ENCODE peak calls at places on chromosomes 1 and 21, in eight cellular contexts. Q is heart left ventricle; L is suprapubic skin; P is esophagus squamous epithelium; K is heart right ventricle; I is body of pancreas; T is tibial nerve; Z is CD8-positive, alpha-beta memory T cell. B is an unnamed sample. For H3K27me3, the result is how much of the 10 kb centered on the place peaks cover.

GRCh38 chr1:64242895-64243756 is 39.7 kb downstream of the UBE2U start:
- DNase-seq in Q (no peak), L (no peak), P (no peak), K (no peak), I (no peak), T (no peak), Z (no peak), B (no peak)

GRCh38 chr1:35443768-35444518 is 113.3 kb downstream of the KIAA0319L start:
- DNase-seq in Q (no peak), L (no peak), P (no peak), K (no peak), I (no peak), T (no peak), Z (no peak), B (no peak)

GRCh38 chr1:221989741-221990140 is 247.9 kb upstream of the DUSP10 start:
- DNase-seq in Q (no peak), L (no peak), P (no peak), K (no peak), I (no peak), T (no peak), Z (no peak), B (no peak)

GRCh38 chr1:47161298-47162040 is 24.2 kb downstream of the CYP4A22 start:
- DNase-seq in Q (no peak), L (no peak), P (no peak), K (no peak), I (no peak), T (no peak), Z (no peak), B (no peak)

GRCh38 chr1:3193811-3194210 is 124.8 kb downstream of the PRDM16 start:
- DNase-seq in Q (no peak), L (no peak), P (no peak), K (no peak), I (no peak), T (no peak), Z (no peak), B (no peak)

GRCh38 chr21:44455524-44456206 is 355 bp downstream of the LRRC3 start:
- DNase-seq in Q (peak), L (no peak), P (no peak), K (peak), I (peak), T (no peak), Z (peak), B (no peak)

GRCh38 chr1:45654540-45655280 is 30.9 kb upstream of the CCDC17 start:
- DNase-seq in Q (no peak), L (no peak), P (no peak), K (no peak), I (no peak), T (no peak), Z (no peak), B (no peak)

GRCh38 chr1:15272009-15272781 is 25.2 kb downstream of the FHAD1 start:
- DNase-seq in Q (no peak), L (peak), P (no peak), K (no peak), I (peak), T (no peak), Z (no peak), B (no peak)

GRCh38 chr1:200646515-200646914 is 23.2 kb downstream of the DDX59 start:
- DNase-seq in Q (no peak), L (no peak), P (no peak), K (no peak), I (no peak), T (no peak), Z (no peak), B (no peak)

GRCh38 chr1:160997323-160998038 is 23.5 kb downstream of the F11R start:
- DNase-seq in Q (peak), L (no peak), P (no peak), K (peak), I (peak), T (no peak), Z (peak), B (no peak)

GRCh38 chr1:227788279-227789041 is 27.0 kb upstream of the PRSS38 start:
- DNase-seq in Q (peak), L (peak), P (no peak), K (no peak), I (peak), T (peak), Z (peak), B (peak)

GRCh38 chr1:84855168-84855567 is 37.8 kb downstream of the LPAR3 start:
- DNase-seq in Q (no peak), L (no peak), P (no peak), K (no peak), I (no peak), T (no peak), Z (no peak), B (no peak)

GRCh38 chr1:101140041-101140718 is 96.6 kb upstream of the S1PR1 start:
- DNase-seq in Q (no peak), L (no peak), P (no peak), K (no peak), I (no peak), T (no peak), Z (no peak), B (no peak)

GRCh38 chr1:154213274-154213673 is 7.1 kb upstream of the CFAP141 start:
- DNase-seq in Q (no peak), L (no peak), P (no peak), K (no peak), I (no peak), T (no peak), Z (no peak), B (no peak)

GRCh38 chr1:165595561-165595960 is 35.5 kb upstream of the MGST3 start:
- DNase-seq in Q (no peak), L (no peak), P (no peak), K (no peak), I (no peak), T (no peak), Z (no peak), B (no peak)

GRCh38 chr21:16116798-16117197 is 387.0 kb downstream of the USP25 start:
- DNase-seq in Q (no peak), L (no peak), P (no peak), K (no peak), I (no peak), T (no peak), Z (no peak), B (no peak)

GRCh38 chr1:24970399-24970753 is 40.3 kb upstream of the RUNX3 start:
- DNase-seq in Q (peak), L (no peak), P (no peak), K (no peak), I (no peak), T (no peak), Z (no peak), B (no peak)

GRCh38 chr1:6258675-6259074 is 2.2 kb downstream of the GPR153 start:
- DNase-seq in Q (no peak), L (no peak), P (no peak), K (no peak), I (no peak), T (no peak), Z (no peak), B (no peak)

GRCh38 chr1:208045410-208046252 is 134.7 kb upstream of the CD34 start:
- DNase-seq in Q (no peak), L (no peak), P (no peak), K (no peak), I (peak), T (no peak), Z (no peak), B (no peak)

GRCh38 chr1:19797827-19798226 is 1.9 kb downstream of the TMCO4 start:
- DNase-seq in Q (no peak), L (no peak), P (no peak), K (no peak), I (no peak), T (no peak), Z (no peak), B (no peak)

GRCh38 chr1:159012495-159012894 is 2.8 kb downstream of the IFI16 start:
- DNase-seq in Q (no peak), L (no peak), P (no peak), K (no peak), I (no peak), T (no peak), Z (peak), B (no peak)

GRCh38 chr1:168987330-168987729 is 119.2 kb upstream of the ATP1B1 start:
- DNase-seq in Q (no peak), L (no peak), P (no peak), K (no peak), I (no peak), T (no peak), Z (no peak), B (no peak)

GRCh38 chr1:241702436-241702835 is 50.4 kb downstream of the WDR64 start:
- DNase-seq in Q (no peak), L (no peak), P (no peak), K (no peak), I (no peak), T (no peak), Z (no peak), B (no peak)

GRCh38 chr1:20278692-20279130 is 12.0 kb upstream of the VWA5B1 start:
- DNase-seq in Q (no peak), L (no peak), P (no peak), K (no peak), I (no peak), T (no peak), Z (no peak), B (no peak)

GRCh38 chr1:85111709-85112108 is 63.4 kb upstream of the MCOLN3 start:
- DNase-seq in Q (no peak), L (no peak), P (no peak), K (no peak), I (no peak), T (no peak), Z (no peak), B (no peak)

GRCh38 chr1:23862640-23863039 is 5.5 kb downstream of the FUCA1 start:
- DNase-seq in Q (no peak), L (no peak), P (no peak), K (no peak), I (no peak), T (no peak), Z (no peak), B (no peak)

GRCh38 chr1:59705849-59706599 is 108.7 kb upstream of the HOOK1 start:
- DNase-seq in Q (no peak), L (no peak), P (no peak), K (no peak), I (no peak), T (no peak), Z (no peak), B (no peak)

GRCh38 chr1:15765495-15766194 is 7.0 kb downstream of the FBLIM1 start:
- DNase-seq in Q (no peak), L (no peak), P (no peak), K (no peak), I (peak), T (no peak), Z (no peak), B (no peak)

GRCh38 chr1:246058478-246058877 is 448.6 kb downstream of the SMYD3 start:
- DNase-seq in Q (no peak), L (no peak), P (no peak), K (no peak), I (no peak), T (no peak), Z (no peak), B (no peak)

GRCh38 chr21:42406201-42406601 is 2.5 kb downstream of the UBASH3A start:
- DNase-seq in Q (no peak), L (no peak), P (no peak), K (no peak), I (no peak), T (no peak), Z (peak), B (no peak)

GRCh38 chr1:177854951-177855350 is 114.9 kb downstream of the SEC16B start:
- DNase-seq in Q (no peak), L (no peak), P (no peak), K (no peak), I (no peak), T (no peak), Z (no peak), B (no peak)

GRCh38 chr1:96522927-96523326 is 198.7 kb upstream of the PTBP2 start:
- DNase-seq in Q (no peak), L (no peak), P (no peak), K (no peak), I (no peak), T (no peak), Z (no peak), B (no peak)

DNA sequence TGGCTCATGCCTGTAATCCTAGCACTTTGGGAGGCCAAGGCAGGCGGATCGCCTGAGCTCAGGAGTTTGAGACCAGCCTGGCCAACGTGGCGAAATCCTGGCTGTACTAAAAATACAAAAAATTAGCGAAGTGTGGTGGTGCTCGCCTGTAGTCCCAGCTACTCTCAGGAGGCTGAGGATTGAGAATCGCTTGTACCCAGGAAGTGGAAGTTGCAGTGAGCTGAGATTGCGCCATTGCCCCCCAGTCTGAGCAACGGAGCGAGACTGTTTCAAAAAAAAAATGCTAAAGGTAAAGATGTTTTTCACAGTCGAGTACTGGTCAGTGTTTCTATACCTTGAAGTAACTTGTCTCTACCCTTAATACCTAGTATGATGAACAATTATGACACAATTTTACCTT is 11.1 kb downstream of the GLRX2 start:
- DNase-seq in Q (no peak), L (no peak), P (no peak), K (no peak), I (no peak), T (no peak), Z (no peak), B (no peak)
- H3K27me3 ChIP-seq in Q (under half), L (under half), P (under half), K (under half), I (under half), T (under half), Z (under half), B (under half)

GRCh38 chr1:108646661-108647269 is 14.1 kb downstream of the HENMT1 start:
- DNase-seq in Q (peak), L (peak), P (peak), K (peak), I (peak), T (peak), Z (peak), B (no peak)
- H3K27ac ChIP-seq in Q (peak), L (peak), P (peak), K (no peak), I (peak), T (no peak), Z (peak), B (peak)

DNA sequence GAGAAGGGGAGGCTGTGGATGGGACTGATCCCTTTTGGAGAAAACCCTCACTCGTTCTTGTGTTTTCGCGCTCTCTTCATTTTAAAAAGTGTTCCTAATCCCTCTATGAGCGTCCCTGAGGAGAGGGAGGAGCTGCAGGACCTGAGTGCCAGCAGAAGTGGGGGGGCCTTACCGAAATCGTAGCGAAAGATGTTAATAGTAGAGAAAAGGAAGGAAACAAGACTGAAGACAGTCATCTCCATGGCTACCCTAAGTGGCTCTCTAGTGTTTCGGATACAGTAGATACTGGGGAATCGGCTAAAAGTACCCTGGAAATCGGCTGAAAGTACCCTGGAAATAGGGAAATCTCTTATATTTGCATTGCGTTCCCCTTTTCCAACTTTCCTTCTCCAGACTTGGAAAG is 338 bp upstream of the DSTYK start:
- DNase-seq in Q (no peak), L (no peak), P (no peak), K (no peak), I (no peak), T (no peak), Z (no peak), B (no peak)
- H3K4me3 ChIP-seq in Q (peak), L (peak), P (peak), K (peak), I (no peak), T (peak), Z (peak), B (peak)

DNA sequence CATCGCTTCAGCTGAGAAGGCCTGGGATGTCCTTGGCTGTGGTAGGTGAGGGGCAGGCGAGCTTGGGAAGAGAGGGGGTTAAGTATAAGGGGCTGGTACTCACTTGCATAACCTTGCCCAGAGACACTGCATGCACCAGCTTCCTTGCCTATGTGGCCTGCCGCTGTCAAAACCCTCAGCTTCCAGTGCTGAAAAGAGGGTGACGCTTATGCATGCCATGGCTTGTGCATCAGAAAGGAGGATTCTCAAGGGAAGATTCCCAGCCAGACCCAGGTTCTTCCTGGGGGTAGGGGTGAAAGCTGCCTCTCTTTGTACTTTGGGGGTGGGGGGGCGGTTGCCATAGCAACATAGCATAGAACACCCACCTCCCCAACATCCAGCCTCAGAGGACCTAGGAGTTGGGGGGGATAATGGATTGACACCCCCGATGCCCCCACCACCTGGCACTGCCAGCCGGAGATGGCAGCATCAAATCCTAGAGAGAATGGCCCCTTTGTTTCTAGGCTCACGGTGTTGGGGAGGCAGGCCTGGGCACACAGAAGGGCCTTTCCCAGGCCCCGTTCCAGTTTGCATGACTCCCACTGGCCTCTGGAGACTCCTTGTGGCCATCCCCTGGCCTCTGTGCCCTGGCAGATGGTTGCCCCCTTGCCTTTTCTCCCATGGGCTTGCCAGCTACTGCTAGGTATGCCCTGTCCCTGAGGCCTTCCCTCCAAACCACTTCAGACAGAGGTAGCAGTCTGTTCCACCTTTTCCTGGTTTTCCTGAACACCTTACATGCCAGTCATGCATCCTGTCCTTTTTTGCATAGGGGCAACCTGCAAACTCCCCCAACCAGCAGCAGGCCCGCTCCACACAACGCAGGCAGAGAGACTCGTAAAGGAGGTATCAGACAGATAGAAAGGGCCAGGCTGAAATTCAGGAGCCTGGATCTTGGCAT is 44.6 kb downstream of the RHBG start:
- DNase-seq in Q (no peak), L (no peak), P (no peak), K (no peak), I (no peak), T (no peak), Z (no peak), B (no peak)
- H3K27me3 ChIP-seq in Q (under half), L (half or more), P (under half), K (half or more), I (under half), T (half or more), Z (under half), B (under half)

DNA sequence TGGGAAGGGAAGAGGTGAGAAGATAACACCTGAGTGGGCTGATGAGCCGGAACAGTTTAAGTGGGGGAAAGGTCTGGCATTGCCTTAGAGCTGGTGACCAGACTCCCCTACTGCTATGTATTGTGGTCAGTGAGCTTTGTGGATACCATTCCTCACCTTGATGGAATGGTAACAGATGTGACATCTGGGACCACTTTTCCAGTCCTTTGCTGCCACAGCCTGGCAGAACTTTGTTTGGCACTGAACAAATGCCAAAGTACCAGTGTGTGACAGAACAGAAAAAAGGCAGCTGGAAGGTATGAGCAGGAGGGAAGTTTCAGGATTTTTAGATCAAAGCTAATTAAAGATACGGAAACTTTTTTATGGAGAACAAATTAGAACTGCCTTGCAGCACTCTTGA is 6.2 kb downstream of the MED8 start:
- DNase-seq in Q (no peak), L (no peak), P (no peak), K (no peak), I (no peak), T (no peak), Z (no peak), B (no peak)
- H3K27ac ChIP-seq in Q (no peak), L (no peak), P (no peak), K (no peak), I (no peak), T (no peak), Z (no peak), B (no peak)